ENCODE peak calls at places on chromosomes 16 and 17, in eight cellular contexts. E is tibial artery, Y is BJ, C is IMR-90, L is GM23338, N is Peyer's patch, I is heart left ventricle, F is endodermal cell. Q is an unnamed sample.
A peak's percentile ranks its signal among the peaks of the same experiment; 100 is the strongest.

GRCh38 chr17:68515238-68515637 is 3.0 kb downstream of the PRKAR1A start:
- DNase-seq in L (no peak), I (no peak), F (peak; percentile 25), Y (no peak), N (no peak), E (no peak), C (no peak), Q (no peak)

GRCh38 chr16:48272837-48273421 is 25.6 kb upstream of the ABCC11 start:
- DNase-seq in F (no peak), N (no peak), L (no peak), C (no peak), E (peak; percentile 80), I (peak; percentile 24), Y (no peak), Q (no peak)

GRCh38 chr17:15238064-15238463 is 27.1 kb downstream of the PMP22 start:
- DNase-seq in C (no peak), N (no peak), Y (no peak), L (no peak), F (no peak), E (no peak), I (no peak), Q (no peak)

GRCh38 chr17:75459246-75459589 is 2.8 kb downstream of the TMEM94 start:
- DNase-seq in I (no peak), N (no peak), Y (no peak), C (no peak), F (no peak), L (no peak), E (no peak), Q (no peak)

GRCh38 chr17:52517176-52517575 is 358.7 kb upstream of the CA10 start:
- DNase-seq in E (no peak), Y (no peak), N (no peak), F (no peak), L (no peak), I (no peak), C (no peak), Q (no peak)

GRCh38 chr16:4869147-4869790 is 22.0 kb downstream of the UBN1 start:
- DNase-seq in C (no peak), Y (no peak), N (no peak), F (no peak), L (no peak), E (no peak), I (no peak), Q (no peak)

GRCh38 chr17:51391992-51392654 is 131.8 kb downstream of the UTP18 start:
- DNase-seq in L (no peak), N (no peak), C (no peak), E (no peak), Y (no peak), I (no peak), F (peak; percentile 78), Q (no peak)

GRCh38 chr16:74577882-74578366 is 29.0 kb downstream of the GLG1 start:
- DNase-seq in L (no peak), Y (peak; percentile 50), F (no peak), I (no peak), N (no peak), E (no peak), C (peak; percentile 88), Q (no peak)

GRCh38 chr17:67557052-67557845 is 160.5 kb upstream of the NOL11 start:
- DNase-seq in Y (no peak), F (peak; percentile 38), N (no peak), L (no peak), E (no peak), I (no peak), C (no peak), Q (no peak)

GRCh38 chr16:20181949-20182348 is 108.3 kb upstream of the GPR139 start:
- DNase-seq in N (no peak), F (no peak), C (no peak), Y (no peak), E (no peak), L (no peak), I (no peak), Q (no peak)

GRCh38 chr17:83119987-83120864 is 40.8 kb downstream of the METRNL start:
- DNase-seq in I (no peak), E (peak; percentile 54), F (peak; percentile 64), L (peak; percentile 63), N (no peak), C (no peak), Y (no peak), Q (no peak)

GRCh38 chr16:31475949-31476304 is 4.0 kb downstream of the TGFB1I1 start:
- DNase-seq in I (no peak), Y (no peak), E (no peak), L (peak; percentile 48), N (peak; percentile 79), F (peak; percentile 66), C (no peak), Q (no peak)

GRCh38 chr16:48067388-48067787 is 88.4 kb downstream of the ABCC12 start:
- DNase-seq in N (no peak), L (no peak), F (no peak), E (no peak), I (no peak), Y (no peak), C (no peak), Q (no peak)

GRCh38 chr17:32658470-32659418 is 172.0 kb downstream of the CDK5R1 start:
- DNase-seq in I (no peak), C (no peak), E (no peak), Y (no peak), F (no peak), L (no peak), N (no peak), Q (no peak)

GRCh38 chr16:4358831-4359561 is 7.9 kb upstream of the PAM16 start:
- DNase-seq in F (peak; percentile 95), Y (no peak), L (peak; percentile 88), E (peak; percentile 77), N (peak; percentile 69), C (no peak), I (no peak), Q (no peak)

GRCh38 chr17:64345691-64346376 is 44.8 kb downstream of the PECAM1 start:
- DNase-seq in L (no peak), I (peak; percentile 62), E (peak; percentile 63), F (no peak), C (no peak), Y (no peak), N (no peak), Q (no peak)

DNA sequence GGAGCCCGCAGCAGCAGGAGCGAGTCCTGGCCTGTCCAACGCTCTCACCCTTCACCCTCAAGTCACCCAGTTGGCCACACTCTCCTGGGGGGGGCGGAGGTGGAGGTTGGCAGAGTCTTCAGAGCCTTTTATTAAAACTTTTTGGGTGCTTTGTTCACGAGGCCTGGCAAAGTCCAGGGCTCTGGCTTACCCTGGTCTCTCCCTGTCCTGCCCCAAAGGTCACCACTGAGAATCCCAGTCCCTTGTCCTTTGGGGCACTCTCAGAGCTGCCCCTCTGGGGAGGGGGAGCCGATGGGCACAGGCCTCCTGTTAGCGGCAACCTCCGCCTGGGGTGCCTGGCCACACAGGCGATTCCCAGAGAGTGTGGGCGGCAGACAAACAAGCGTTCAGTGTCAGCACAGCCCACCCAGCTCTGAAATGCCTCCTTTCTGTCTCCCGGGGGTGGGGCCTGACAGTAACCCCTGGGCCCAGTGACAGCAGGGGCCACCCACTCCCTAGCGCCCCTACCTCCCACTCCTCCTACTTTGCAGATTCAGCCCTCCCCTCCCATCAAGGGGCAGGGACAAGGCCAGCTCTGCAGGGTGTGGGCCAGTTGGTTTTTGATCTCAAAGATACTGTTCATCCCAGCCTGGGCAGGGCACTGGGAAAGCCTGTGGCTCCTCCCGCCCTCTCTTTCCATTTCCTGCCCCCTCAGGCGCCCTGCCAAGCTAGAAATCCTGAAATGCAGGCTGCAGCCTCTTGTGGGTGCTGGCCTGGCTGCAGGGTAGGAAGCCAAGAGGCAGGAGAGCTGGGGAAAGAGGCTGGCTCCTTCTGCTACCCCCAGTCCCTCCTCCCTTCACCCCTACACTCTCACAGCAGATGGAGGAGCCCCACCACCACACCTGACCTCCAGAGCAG is 36.6 kb upstream of the EMP2 start:
- DNase-seq in F (peak; percentile 83), L (peak; percentile 61), Y (no peak), E (no peak), N (peak; percentile 78), I (peak; percentile 73), C (peak; percentile 29), Q (no peak)
- H3K4me3 ChIP-seq in F (no peak overlapping the region), L (peak overlapping the region; percentile 48), Y (no peak overlapping the region), E (no peak overlapping the region), N (no peak overlapping the region), I (no peak overlapping the region), C (no peak overlapping the region), Q (no peak overlapping the region)

GRCh38 chr16:28882476-28883180 is 4.3 kb downstream of the ATP2A1 start:
- DNase-seq in E (no peak), C (no peak), I (no peak), N (no peak), L (peak; percentile 66), F (peak; percentile 70), Y (no peak), Q (no peak)
- TF ChIP-seq CTCF in E (no peak), C (no peak), I (no peak), N (no peak), L (peak; percentile 54), F (no peak), Y (no peak), Q (no peak)

DNA sequence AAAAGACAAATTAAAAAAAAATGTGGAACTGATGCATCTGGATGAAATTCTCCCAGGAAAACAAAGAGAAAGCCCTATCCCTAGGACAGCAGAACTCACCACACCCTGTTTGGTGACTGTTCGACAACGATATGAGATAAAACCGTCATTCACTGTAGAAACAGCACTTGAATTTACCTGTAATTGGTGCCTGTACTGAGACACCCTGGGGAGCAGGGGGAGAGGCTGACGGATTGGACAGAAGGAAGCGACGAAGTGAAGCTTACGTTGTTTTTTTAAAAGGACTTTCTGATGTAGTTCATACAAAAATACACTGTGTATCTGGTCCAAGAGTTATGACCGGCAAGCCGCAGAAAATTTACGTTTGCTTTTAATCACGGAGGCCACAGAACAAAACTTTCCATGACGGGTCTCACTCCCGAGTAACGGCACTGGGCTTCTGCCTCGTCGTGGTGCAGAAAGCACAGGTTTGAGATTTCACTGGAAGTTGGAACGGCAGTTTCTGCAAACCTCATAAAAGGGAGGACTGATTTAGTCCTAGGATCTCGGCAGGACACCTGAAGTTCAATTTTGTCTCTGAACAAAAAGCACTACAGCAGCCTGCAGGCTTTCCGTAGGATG is 9.7 kb downstream of the NXN start:
- DNase-seq in F (peak; percentile 55), Y (no peak), N (no peak), L (no peak), I (no peak), C (no peak), E (no peak), Q (no peak)
- H3K36me3 ChIP-seq in F (peaks cover 77% of the 10 kb centered on the region), Y (no peaks in the 10 kb centered on the region), N (no peaks in the 10 kb centered on the region), L (no peaks in the 10 kb centered on the region), I (no peaks in the 10 kb centered on the region), C (peaks cover 15% of the 10 kb centered on the region), E (no peaks in the 10 kb centered on the region), Q (no peaks in the 10 kb centered on the region)

DNA sequence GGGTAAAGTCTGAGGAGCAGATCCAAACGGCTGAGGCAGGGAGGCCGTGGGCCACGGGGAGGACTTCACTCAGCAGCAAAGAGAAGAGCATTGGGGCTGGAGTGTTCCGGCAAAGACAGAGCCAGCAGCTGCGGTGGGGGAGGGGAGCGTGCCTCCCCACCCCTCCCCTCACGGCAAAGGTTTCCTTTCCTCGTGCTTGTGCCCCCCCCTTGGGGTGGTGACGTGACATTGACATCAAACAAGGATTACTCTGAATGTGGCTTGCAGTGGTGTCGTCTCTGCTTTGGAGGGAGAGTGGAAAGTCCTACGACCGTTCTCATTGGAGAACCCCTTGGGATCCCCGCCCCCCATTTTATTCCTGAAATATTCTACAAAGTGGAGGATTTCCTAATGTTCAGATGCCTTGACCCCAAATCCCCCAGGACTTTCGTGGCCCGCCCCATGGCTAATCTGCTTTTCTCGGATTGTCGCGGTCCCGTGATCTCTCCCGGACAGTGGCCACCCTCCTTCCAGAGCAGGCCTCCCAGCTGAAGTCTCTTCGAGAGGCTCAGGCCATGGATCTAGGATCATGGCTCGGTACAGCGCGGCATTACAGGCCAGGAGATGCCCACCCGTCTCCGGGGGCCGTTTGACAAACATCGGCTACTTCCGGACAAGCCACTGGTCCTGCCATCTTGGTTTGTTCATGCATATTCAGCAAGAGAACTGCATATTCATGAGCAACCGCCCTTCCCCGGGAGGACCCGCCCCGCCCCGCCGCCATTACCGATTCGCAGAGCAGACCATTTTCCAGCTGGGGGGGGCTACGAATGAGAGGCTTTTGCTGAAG is 714 bp upstream of the POLR2A start:
- DNase-seq in Y (peak; percentile 44), N (peak; percentile 96), F (peak; percentile 99), C (peak; percentile 93), L (peak; percentile 95), I (peak; percentile 95), E (peak; percentile 98), Q (peak; percentile 65)
- H3K4me3 ChIP-seq in Y (peak overlapping the region; percentile 67), N (peak overlapping the region; percentile 68), F (peak overlapping the region; percentile 99), C (peak overlapping the region; percentile 73), L (peak overlapping the region; percentile 86), I (peak overlapping the region; percentile 68), E (peak overlapping the region; percentile 69), Q (peak overlapping the region; percentile 82)

Q was measured in kidney epithelial cell.